ENCODE peak calls at places on chromosomes 13 and 19, in ten cellular contexts. D is pancreas; X is uterus; G is adipocyte; K is heart right ventricle; I is CD4-positive, CD25-positive, alpha-beta regulatory T cell; T is HepG2; P is cardiac muscle cell; C is heart left ventricle; Y is effector memory CD4-positive, alpha-beta T cell. Q is an unnamed sample.

GRCh38 chr13:42894765-42895181 is 97.3 kb downstream of the EPSTI1 start:
- DNase-seq in G (peak; percentile 90), D (peak; percentile 19), X (no peak), I (no peak), C (peak; percentile 38), T (no peak), P (peak; percentile 87), K (no peak), Y (no peak), Q (no peak)

GRCh38 chr13:66888698-66889097 is 341.4 kb downstream of the PCDH9 start:
- DNase-seq in D (no peak), Y (no peak), G (peak; percentile 7), T (no peak), C (no peak), K (no peak), X (no peak), I (no peak), P (no peak), Q (no peak)

GRCh38 chr13:25085125-25085742 is 10.7 kb upstream of the PABPC3 start:
- DNase-seq in C (no peak), X (no peak), K (no peak), I (peak; percentile 27), T (peak; percentile 23), P (peak; percentile 59), Y (no peak), D (no peak), G (peak; percentile 75), Q (no peak)

GRCh38 chr13:40272776-40273139 is 393.7 kb downstream of the FOXO1 start:
- DNase-seq in Y (no peak), P (peak; percentile 33), G (no peak), C (no peak), K (no peak), D (no peak), X (no peak), T (no peak), I (no peak), Q (no peak)

GRCh38 chr13:33194820-33195692 is 90.5 kb downstream of the STARD13 start:
- DNase-seq in C (peak; percentile 42), X (peak; percentile 35), Y (no peak), D (peak; percentile 62), K (no peak), T (peak; percentile 73), G (peak; percentile 92), I (no peak), P (peak; percentile 96), Q (no peak)

GRCh38 chr19:49933643-49934042 is 4.3 kb upstream of the NUP62 start:
- DNase-seq in K (no peak), Y (no peak), P (no peak), D (no peak), X (no peak), C (no peak), I (no peak), T (no peak), G (no peak), Q (no peak)

GRCh38 chr19:16527334-16527935 is 14.8 kb downstream of the CHERP start:
- DNase-seq in P (no peak), Y (no peak), G (no peak), X (no peak), C (no peak), I (no peak), D (no peak), K (no peak), T (no peak), Q (no peak)

GRCh38 chr13:25213716-25214115 is 41.6 kb upstream of the AMER2 start:
- DNase-seq in P (no peak), G (no peak), K (no peak), Y (no peak), X (no peak), D (no peak), I (no peak), C (no peak), T (no peak), Q (no peak)

GRCh38 chr13:43264460-43264859 is 241.1 kb downstream of the DNAJC15 start:
- DNase-seq in X (no peak), P (no peak), D (no peak), T (no peak), I (no peak), K (no peak), G (no peak), Y (no peak), C (no peak), Q (no peak)

GRCh38 chr19:31667106-31667505 is 317.9 kb upstream of the TSHZ3 start:
- DNase-seq in Y (no peak), I (no peak), G (no peak), T (no peak), D (no peak), P (no peak), C (no peak), K (no peak), X (no peak), Q (no peak)

GRCh38 chr13:27006519-27007161 is 165.0 kb downstream of the USP12 start:
- DNase-seq in I (no peak), G (peak; percentile 52), X (no peak), K (no peak), D (peak; percentile 39), T (no peak), Y (no peak), C (no peak), P (peak; percentile 46), Q (no peak)

GRCh38 chr13:51786425-51787010 is 17.4 kb downstream of the DHRS12 start:
- DNase-seq in C (no peak), D (no peak), K (no peak), P (no peak), Y (no peak), G (no peak), X (no peak), T (no peak), I (no peak), Q (no peak)

GRCh38 chr19:42129399-42130253 is 2.6 kb downstream of the POU2F2 start:
- DNase-seq in T (no peak), C (peak; percentile 52), G (peak; percentile 76), P (peak; percentile 29), X (no peak), Y (no peak), I (peak; percentile 27), K (peak; percentile 25), D (no peak), Q (no peak)

GRCh38 chr19:18798384-18799352 is 7.6 kb upstream of the COMP start:
- DNase-seq in P (no peak), I (no peak), X (no peak), D (no peak), T (peak; percentile 75), K (no peak), C (no peak), Y (no peak), G (no peak), Q (no peak)

DNA sequence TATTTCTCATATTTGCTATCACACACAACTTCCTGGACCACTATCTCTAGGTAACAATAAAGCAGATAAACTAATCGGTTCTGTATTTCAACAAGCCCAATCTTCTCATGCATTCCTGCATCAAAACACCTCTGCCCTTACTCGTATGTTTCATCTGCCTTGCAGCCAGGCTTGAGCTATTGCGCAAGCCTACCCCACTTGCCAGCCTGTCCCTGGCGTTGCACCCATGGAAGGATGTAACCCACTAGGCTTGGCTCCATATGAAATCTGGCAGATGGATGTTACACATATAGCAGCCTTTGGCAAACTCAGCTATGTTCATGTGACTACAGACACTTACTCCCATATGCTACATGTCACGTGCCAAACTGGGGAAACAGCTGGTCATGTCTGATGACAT is 11.9 kb upstream of the ZNF549 start:
- DNase-seq in C (no peak), D (no peak), K (no peak), G (no peak), I (no peak), T (no peak), X (no peak), Y (no peak), P (no peak), Q (no peak)
- H3K9me3 ChIP-seq in C (no peaks in the 10 kb centered on the region), D (no peaks in the 10 kb centered on the region), K (peaks cover 25% of the 10 kb centered on the region), G (peaks cover 32% of the 10 kb centered on the region), I (peaks cover 46% of the 10 kb centered on the region), T (peaks cover 41% of the 10 kb centered on the region), X (peaks cover 28% of the 10 kb centered on the region), Y (peaks cover 26% of the 10 kb centered on the region), P (no peaks in the 10 kb centered on the region), Q (peaks cover 23% of the 10 kb centered on the region)

DNA sequence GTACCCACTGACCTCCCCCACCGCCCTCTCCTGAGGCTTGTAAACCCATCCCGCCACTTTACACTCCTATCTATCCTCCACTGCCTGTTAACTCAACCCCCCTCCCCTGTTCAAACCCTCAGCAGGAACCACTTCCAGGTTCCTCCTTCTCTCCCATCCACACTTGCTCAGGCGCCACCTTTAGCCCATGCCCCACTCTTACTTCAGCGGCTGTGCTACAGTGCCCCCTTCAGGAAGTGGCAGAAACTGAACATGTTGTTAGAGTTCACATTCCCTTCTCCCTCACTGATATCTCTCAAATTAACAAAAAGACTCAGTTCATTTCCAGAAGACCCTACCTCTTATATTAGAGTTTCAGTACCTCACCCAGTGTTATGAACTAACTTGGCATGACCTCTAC is 49.4 kb downstream of the ZNF91 start:
- DNase-seq in Y (no peak), T (no peak), D (no peak), K (no peak), P (no peak), G (no peak), I (no peak), X (no peak), C (no peak), Q (no peak)
- H3K9me3 ChIP-seq in Y (peaks cover 64% of the 10 kb centered on the region), T (peaks cover 81% of the 10 kb centered on the region), D (peaks cover 14% of the 10 kb centered on the region), K (peaks cover 45% of the 10 kb centered on the region), P (peaks cover 9% of the 10 kb centered on the region), G (peaks cover 100% of the 10 kb centered on the region), I (peaks cover 91% of the 10 kb centered on the region), X (peaks cover 46% of the 10 kb centered on the region), C (no peaks in the 10 kb centered on the region), Q (peaks cover 40% of the 10 kb centered on the region)

GRCh38 chr13:44927953-44928352 is 61.3 kb downstream of the NUFIP1 start:
- DNase-seq in D (no peak), T (no peak), Y (no peak), X (no peak), K (no peak), I (no peak), G (no peak), C (no peak), P (no peak), Q (no peak)
- H3K9me3 ChIP-seq in D (no peaks in the 10 kb centered on the region), T (no peaks in the 10 kb centered on the region), Y (no peaks in the 10 kb centered on the region), X (no peaks in the 10 kb centered on the region), K (no peaks in the 10 kb centered on the region), I (no peaks in the 10 kb centered on the region), G (no peaks in the 10 kb centered on the region), C (no peaks in the 10 kb centered on the region), P (no peaks in the 10 kb centered on the region), Q (no peaks in the 10 kb centered on the region)

GRCh38 chr13:113812140-113813036 is 51.5 kb downstream of the GAS6 start:
- DNase-seq in Y (no peak), X (no peak), G (no peak), D (no peak), P (no peak), I (no peak), K (no peak), C (no peak), T (no peak), Q (no peak)

GRCh38 chr13:113811081-113811928 is 52.3 kb downstream of the TMEM255B start:
- DNase-seq in Y (no peak), G (no peak), I (no peak), T (no peak), D (no peak), K (no peak), C (no peak), X (no peak), P (no peak), Q (no peak)

GRCh38 chr13:113813749-113814434 is 50.0 kb downstream of the GAS6 start:
- DNase-seq in P (peak; percentile 87), I (no peak), C (no peak), T (no peak), Y (no peak), D (peak; percentile 51), K (no peak), X (no peak), G (no peak), Q (no peak)

GRCh38 chr13:113814435-113814821 is 49.4 kb downstream of the GAS6 start:
- DNase-seq in C (no peak), I (no peak), X (no peak), G (peak; percentile 54), T (no peak), K (no peak), P (peak; percentile 73), Y (no peak), D (no peak), Q (no peak)

GRCh38 chr13:113813070-113813748 is 50.7 kb downstream of the GAS6 start:
- DNase-seq in D (no peak), I (no peak), T (no peak), P (no peak), C (no peak), K (no peak), Y (no peak), X (no peak), G (no peak), Q (no peak)
- H3K9me3 ChIP-seq in D (no peaks in the 10 kb centered on the region), I (peaks cover 3% of the 10 kb centered on the region), T (peaks cover 9% of the 10 kb centered on the region), P (no peaks in the 10 kb centered on the region), C (no peaks in the 10 kb centered on the region), K (no peaks in the 10 kb centered on the region), Y (no peaks in the 10 kb centered on the region), X (no peaks in the 10 kb centered on the region), G (peaks cover 6% of the 10 kb centered on the region), Q (no peaks in the 10 kb centered on the region)

Q was measured in T-helper 17 cell.